ENCODE peak calls at places on chromosomes 13 and 19, in six cellular contexts. One of them, this sample, is unnamed.

GRCh38 chr19:12112701-12113100 is 27.4 kb downstream of the ZNF20 start:
- DNase-seq in activated CD4-positive, alpha-beta T cell treated with anti-CD3 and anti-CD28 coated beads for 48 hours: peak
- DNase-seq in substantia nigra: no peak
- DNase-seq in GDM1: no peak
- DNase-seq in neural progenitor cell: no peak
- DNase-seq in fibroblast of lung: no peak
- DNase-seq in this sample: no peak

GRCh38 chr19:48746738-48747575 is at the start of gene IZUMO1:
- DNase-seq in activated CD4-positive, alpha-beta T cell treated with anti-CD3 and anti-CD28 coated beads for 48 hours: peak
- DNase-seq in fibroblast of lung: peak
- DNase-seq in neural progenitor cell: peak
- DNase-seq in substantia nigra: peak
- DNase-seq in GDM1: no peak
- DNase-seq in this sample: peak

GRCh38 chr13:100526299-100527030 is 62.1 kb downstream of the GGACT start:
- DNase-seq in GDM1: no peak
- DNase-seq in neural progenitor cell: peak
- DNase-seq in substantia nigra: no peak
- DNase-seq in activated CD4-positive, alpha-beta T cell treated with anti-CD3 and anti-CD28 coated beads for 48 hours: no peak
- DNase-seq in fibroblast of lung: no peak
- DNase-seq in this sample: peak

GRCh38 chr19:10699650-10700335 is 1.4 kb upstream of the QTRT1 start:
- DNase-seq in neural progenitor cell: peak
- DNase-seq in GDM1: peak
- DNase-seq in activated CD4-positive, alpha-beta T cell treated with anti-CD3 and anti-CD28 coated beads for 48 hours: peak
- DNase-seq in substantia nigra: no peak
- DNase-seq in fibroblast of lung: peak
- DNase-seq in this sample: peak

GRCh38 chr19:45508681-45508930 is 1.3 kb downstream of the VASP start:
- DNase-seq in neural progenitor cell: no peak
- DNase-seq in GDM1: no peak
- DNase-seq in substantia nigra: no peak
- DNase-seq in activated CD4-positive, alpha-beta T cell treated with anti-CD3 and anti-CD28 coated beads for 48 hours: no peak
- DNase-seq in fibroblast of lung: no peak
- DNase-seq in this sample: no peak

GRCh38 chr13:43546260-43546659 is 240.5 kb downstream of the ENOX1 start:
- DNase-seq in GDM1: no peak
- DNase-seq in activated CD4-positive, alpha-beta T cell treated with anti-CD3 and anti-CD28 coated beads for 48 hours: no peak
- DNase-seq in neural progenitor cell: peak
- DNase-seq in substantia nigra: no peak
- DNase-seq in fibroblast of lung: peak
- DNase-seq in this sample: no peak

GRCh38 chr13:75226755-75227435 is 255.1 kb downstream of the TBC1D4 start:
- DNase-seq in GDM1: peak
- DNase-seq in activated CD4-positive, alpha-beta T cell treated with anti-CD3 and anti-CD28 coated beads for 48 hours: peak
- DNase-seq in substantia nigra: no peak
- DNase-seq in fibroblast of lung: peak
- DNase-seq in neural progenitor cell: no peak
- DNase-seq in this sample: no peak

GRCh38 chr19:13884726-13885591 is 8.0 kb downstream of the NANOS3 start:
- DNase-seq in GDM1: no peak
- DNase-seq in neural progenitor cell: no peak
- DNase-seq in fibroblast of lung: no peak
- DNase-seq in substantia nigra: no peak
- DNase-seq in activated CD4-positive, alpha-beta T cell treated with anti-CD3 and anti-CD28 coated beads for 48 hours: no peak
- DNase-seq in this sample: no peak

GRCh38 chr19:54521022-54521859 is 18.6 kb downstream of the LAIR2 start:
- DNase-seq in GDM1: no peak
- DNase-seq in neural progenitor cell: no peak
- DNase-seq in substantia nigra: no peak
- DNase-seq in activated CD4-positive, alpha-beta T cell treated with anti-CD3 and anti-CD28 coated beads for 48 hours: peak
- DNase-seq in fibroblast of lung: no peak
- DNase-seq in this sample: no peak

GRCh38 chr13:73133536-73133935 is 74.7 kb downstream of the KLF5 start:
- DNase-seq in fibroblast of lung: peak
- DNase-seq in GDM1: no peak
- DNase-seq in substantia nigra: no peak
- DNase-seq in neural progenitor cell: no peak
- DNase-seq in activated CD4-positive, alpha-beta T cell treated with anti-CD3 and anti-CD28 coated beads for 48 hours: no peak
- DNase-seq in this sample: no peak

GRCh38 chr19:48798937-48799336 is 11.9 kb downstream of the BCAT2 start:
- DNase-seq in substantia nigra: no peak
- DNase-seq in neural progenitor cell: peak
- DNase-seq in GDM1: peak
- DNase-seq in fibroblast of lung: no peak
- DNase-seq in activated CD4-positive, alpha-beta T cell treated with anti-CD3 and anti-CD28 coated beads for 48 hours: no peak
- DNase-seq in this sample: peak

GRCh38 chr13:109162248-109163051 is 533.0 kb downstream of the MYO16 start:
- DNase-seq in neural progenitor cell: no peak
- DNase-seq in GDM1: peak
- DNase-seq in fibroblast of lung: no peak
- DNase-seq in activated CD4-positive, alpha-beta T cell treated with anti-CD3 and anti-CD28 coated beads for 48 hours: peak
- DNase-seq in substantia nigra: no peak
- DNase-seq in this sample: no peak

GRCh38 chr19:31253816-31254551 is 95.3 kb downstream of the TSHZ3 start:
- DNase-seq in neural progenitor cell: no peak
- DNase-seq in GDM1: no peak
- DNase-seq in substantia nigra: no peak
- DNase-seq in activated CD4-positive, alpha-beta T cell treated with anti-CD3 and anti-CD28 coated beads for 48 hours: no peak
- DNase-seq in fibroblast of lung: peak
- DNase-seq in this sample: no peak

GRCh38 chr13:43478178-43478577 is 308.6 kb downstream of the ENOX1 start:
- DNase-seq in neural progenitor cell: no peak
- DNase-seq in GDM1: no peak
- DNase-seq in fibroblast of lung: no peak
- DNase-seq in activated CD4-positive, alpha-beta T cell treated with anti-CD3 and anti-CD28 coated beads for 48 hours: no peak
- DNase-seq in substantia nigra: no peak
- DNase-seq in this sample: no peak